ENCODE peak calls at places on chromosomes 5 and 9, in eight cellular contexts. Y is upper lobe of right lung, P is WERI-Rb-1, T is A549, B is HFFc6, X is choroid plexus epithelial cell, C is nephron progenitor cell, V is cardiac fibroblast. M is an unnamed sample.

GRCh38 chr9:129888085-129888808 is 53.0 kb downstream of the USP20 start:
- DNase-seq in X (no peak), P (no peak), V (no peak), C (no peak), B (no peak), T (no peak), Y (peak; percentile 79), M (no peak)

GRCh38 chr9:133773889-133774655 is 35.9 kb upstream of the SARDH start:
- DNase-seq in Y (no peak), X (no peak), C (no peak), B (no peak), V (no peak), P (no peak), T (no peak), M (peak; percentile 67)

GRCh38 chr5:181120311-181120710 is 10.7 kb downstream of the OR2V1 start:
- DNase-seq in V (no peak), P (no peak), C (no peak), Y (no peak), X (peak; percentile 24), B (peak; percentile 55), T (no peak), M (peak; percentile 14)

GRCh38 chr5:54440456-54440893 is 15.0 kb upstream of the HSPB3 start:
- DNase-seq in P (no peak), B (no peak), T (no peak), V (no peak), X (no peak), C (no peak), Y (no peak), M (peak; percentile 17)

GRCh38 chr9:34550681-34551270 is 28.0 kb upstream of the ENHO start:
- DNase-seq in C (no peak), B (no peak), T (no peak), X (no peak), Y (peak; percentile 40), P (no peak), V (no peak), M (no peak)

GRCh38 chr9:70639853-70640814 is 225.7 kb upstream of the KLF9 start:
- DNase-seq in C (no peak), B (peak; percentile 61), Y (no peak), V (peak; percentile 81), T (peak; percentile 8), P (no peak), X (peak; percentile 83), M (peak; percentile 71)

GRCh38 chr9:92627651-92628050 is 42.3 kb downstream of the IPPK start:
- DNase-seq in P (no peak), V (peak; percentile 22), T (no peak), Y (no peak), B (no peak), X (peak; percentile 18), C (no peak), M (no peak)

GRCh38 chr9:94817291-94818195 is 91.0 kb downstream of the AOPEP start:
- DNase-seq in B (no peak), P (no peak), T (no peak), X (no peak), Y (no peak), V (no peak), C (no peak), M (no peak)

GRCh38 chr9:125296843-125297372 is 35.3 kb downstream of the GAPVD1 start:
- DNase-seq in V (no peak), Y (no peak), X (peak; percentile 17), P (no peak), C (no peak), B (no peak), T (peak; percentile 45), M (no peak)

GRCh38 chr5:174844971-174845370 is 120.6 kb downstream of the MSX2 start:
- DNase-seq in C (no peak), P (no peak), V (no peak), Y (no peak), T (no peak), B (no peak), X (no peak), M (peak; percentile 33)

GRCh38 chr5:68533571-68534051 is 318.1 kb downstream of the PIK3R1 start:
- DNase-seq in T (no peak), B (no peak), P (no peak), V (no peak), X (no peak), Y (no peak), C (no peak), M (no peak)

GRCh38 chr9:110351009-110351467 is 13.4 kb upstream of the TXNDC8 start:
- DNase-seq in T (peak; percentile 16), B (peak; percentile 83), P (no peak), X (peak; percentile 64), V (peak; percentile 67), Y (no peak), C (no peak), M (peak; percentile 70)

GRCh38 chr9:91163441-91163772 is 198.3 kb downstream of the AUH start:
- DNase-seq in C (no peak), X (no peak), Y (no peak), V (no peak), P (no peak), T (no peak), B (no peak), M (no peak)

GRCh38 chr5:65730910-65731309 is 8.9 kb downstream of the NLN start:
- DNase-seq in X (no peak), P (no peak), C (no peak), T (no peak), V (no peak), Y (no peak), B (no peak), M (no peak)

GRCh38 chr5:147439253-147439652 is 70.6 kb downstream of the DPYSL3 start:
- DNase-seq in P (no peak), C (no peak), B (peak; percentile 29), X (peak; percentile 18), T (no peak), V (peak; percentile 15), Y (no peak), M (no peak)

GRCh38 chr5:53029608-53030007 is 40.5 kb downstream of the ITGA2 start:
- DNase-seq in C (no peak), V (no peak), T (no peak), P (no peak), X (no peak), B (no peak), Y (no peak), M (no peak)

GRCh38 chr5:181260720-181261319 is at the start of gene TRIM52:
- DNase-seq in P (peak; percentile 84), V (peak; percentile 91), Y (peak; percentile 96), T (peak; percentile 68), C (peak; percentile 96), B (peak; percentile 89), X (peak; percentile 88), M (peak; percentile 92)

GRCh38 chr5:18745988-18746615 is 1111.8 kb downstream of the TAF11L14 start:
- DNase-seq in B (no peak), X (peak; percentile 4), C (no peak), T (peak; percentile 20), Y (no peak), P (no peak), V (no peak), M (peak; percentile 60)

GRCh38 chr9:123727332-123727731 is 202.6 kb downstream of the DENND1A start:
- DNase-seq in P (no peak), Y (no peak), T (no peak), V (no peak), B (no peak), X (peak; percentile 15), C (no peak), M (peak; percentile 72)

GRCh38 chr5:119302916-119303897 is 52.6 kb upstream of the TNFAIP8 start:
- DNase-seq in X (peak; percentile 96), P (no peak), Y (no peak), B (peak; percentile 98), C (no peak), V (peak; percentile 95), T (peak; percentile 65), M (peak; percentile 98)

GRCh38 chr5:95957804-95958203 is 3.8 kb downstream of the ELL2 start:
- DNase-seq in T (no peak), C (no peak), B (no peak), V (no peak), X (no peak), P (no peak), Y (no peak), M (no peak)

GRCh38 chr5:136311999-136312398 is 53.3 kb downstream of the TRPC7 start:
- DNase-seq in V (no peak), Y (no peak), P (no peak), C (no peak), X (no peak), T (no peak), B (no peak), M (no peak)
- TF ChIP-seq CTCF in V (no peak), Y (no peak), P (no peak), C (no peak), X (no peak), T (no peak), B (no peak), M (no peak)

GRCh38 chr5:169832236-169832635 is 148.1 kb downstream of the INSYN2B start:
- DNase-seq in T (no peak), Y (no peak), X (no peak), P (no peak), C (no peak), V (no peak), B (no peak), M (no peak)

GRCh38 chr5:169828385-169828784 is 151.9 kb downstream of the INSYN2B start:
- DNase-seq in Y (no peak), V (no peak), B (no peak), T (no peak), X (no peak), C (no peak), P (no peak), M (no peak)

GRCh38 chr5:169831331-169831730 is 149.0 kb downstream of the INSYN2B start:
- DNase-seq in P (no peak), V (no peak), B (no peak), C (no peak), Y (no peak), T (no peak), X (no peak), M (peak; percentile 67)

GRCh38 chr5:169827769-169828168 is 152.5 kb downstream of the INSYN2B start:
- DNase-seq in P (no peak), C (no peak), X (no peak), Y (no peak), B (no peak), T (no peak), V (peak; percentile 20), M (no peak)

DNA sequence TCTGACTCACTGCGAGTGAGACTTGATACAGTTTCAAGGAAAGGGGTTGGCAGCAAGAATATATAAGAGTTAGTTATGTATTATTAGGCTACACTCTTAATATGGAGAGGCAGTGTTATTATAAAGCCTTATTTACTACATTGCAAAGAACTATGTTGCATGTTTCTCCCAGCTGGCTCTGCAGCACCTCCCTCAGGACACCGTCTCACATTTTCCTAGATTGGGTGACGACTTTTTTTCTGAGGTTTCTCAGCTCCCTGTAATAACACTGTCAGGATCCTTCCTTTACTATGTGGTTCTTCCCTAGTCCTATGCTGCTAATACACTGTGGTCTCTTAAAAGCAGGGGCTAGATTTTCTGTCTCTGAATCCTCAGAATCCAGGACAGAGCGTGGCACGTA is 153.7 kb downstream of the INSYN2B start:
- DNase-seq in B (no peak), X (peak; percentile 48), P (no peak), T (no peak), C (no peak), V (peak; percentile 26), Y (no peak), M (peak; percentile 37)
- TF ChIP-seq CTCF in B (peak; percentile 45), X (peak; percentile 53), P (no peak), T (peak; percentile 7), C (no peak), V (peak; percentile 39), Y (no peak), M (peak; percentile 52)

GRCh38 chr5:37938086-37938852 is 98.4 kb upstream of the GDNF start:
- DNase-seq in T (no peak), X (no peak), C (no peak), Y (no peak), B (no peak), V (no peak), P (no peak), M (no peak)
- TF ChIP-seq CTCF in T (no peak), X (no peak), C (no peak), Y (no peak), B (no peak), V (no peak), P (no peak), M (no peak)

GRCh38 chr9:136289651-136290507 is 14.0 kb downstream of the CCDC187 start:
- DNase-seq in Y (no peak), V (no peak), T (no peak), X (no peak), C (no peak), B (no peak), P (no peak), M (no peak)
- TF ChIP-seq CTCF in Y (no peak), V (no peak), T (no peak), X (no peak), C (no peak), B (no peak), P (peak; percentile 18), M (no peak)